ENCODE peak calls at places on chromosomes 1 and 21, in five cellular contexts. R is lung, E is GM23338, K is cardiac fibroblast, N is uterus. L is an unnamed sample.

GRCh38 chr21:44866780-44867179 is 6.7 kb downstream of the PTTG1IP start:
- DNase-seq in R (no peak), E (no peak), K (peak), N (no peak), L (peak)

GRCh38 chr21:44939532-44940115 is at the start of gene SLX9:
- DNase-seq in R (peak), E (peak), K (peak), N (peak), L (peak)

GRCh38 chr1:6438047-6438525 is 13.5 kb downstream of the ESPN start:
- DNase-seq in R (peak), E (peak), K (peak), N (peak), L (peak)

GRCh38 chr1:43493661-43494450 is 36.8 kb upstream of the PTPRF start:
- DNase-seq in R (no peak), E (peak), K (no peak), N (no peak), L (no peak)

GRCh38 chr21:16307256-16307655 is 577.5 kb downstream of the USP25 start:
- DNase-seq in R (no peak), E (no peak), K (peak), N (no peak), L (no peak)

GRCh38 chr1:217137210-217137871 is 414.1 kb upstream of the ESRRG start:
- DNase-seq in R (no peak), E (peak), K (no peak), N (no peak), L (no peak)

GRCh38 chr1:170290226-170290625 is 144.5 kb downstream of the NTMT2 start:
- DNase-seq in R (no peak), E (no peak), K (no peak), N (no peak), L (no peak)

GRCh38 chr1:20032425-20032824 is 37.6 kb upstream of the PLA2G5 start:
- DNase-seq in R (no peak), E (no peak), K (no peak), N (no peak), L (no peak)

GRCh38 chr1:231676487-231676886 is 49.9 kb downstream of the DISC1 start:
- DNase-seq in R (no peak), E (no peak), K (no peak), N (no peak), L (no peak)

GRCh38 chr1:213507472-213508223 is 456.6 kb downstream of the RPS6KC1 start:
- DNase-seq in R (no peak), E (peak), K (no peak), N (no peak), L (no peak)

GRCh38 chr1:39147099-39148025 is 57.1 kb upstream of the MACF1 start:
- DNase-seq in R (no peak), E (no peak), K (no peak), N (no peak), L (no peak)

GRCh38 chr1:90558126-90558525 is 159.0 kb downstream of the BARHL2 start:
- DNase-seq in R (no peak), E (no peak), K (no peak), N (no peak), L (no peak)

GRCh38 chr1:220956861-220957605 is 77.8 kb downstream of the HLX start:
- DNase-seq in R (no peak), E (no peak), K (peak), N (peak), L (peak)

GRCh38 chr1:6753320-6754140 is 31.7 kb upstream of the CAMTA1 start:
- DNase-seq in R (no peak), E (no peak), K (peak), N (no peak), L (no peak)

GRCh38 chr1:67401443-67401842 is 28.8 kb downstream of the SERBP1 start:
- DNase-seq in R (no peak), E (no peak), K (no peak), N (no peak), L (no peak)

GRCh38 chr1:91026320-91026719 is 4.5 kb upstream of the ZNF644 start:
- DNase-seq in R (no peak), E (no peak), K (no peak), N (no peak), L (no peak)

GRCh38 chr1:154971341-154971998 is 923 bp upstream of the SHC1 start:
- DNase-seq in R (no peak), E (no peak), K (no peak), N (peak), L (no peak)

DNA sequence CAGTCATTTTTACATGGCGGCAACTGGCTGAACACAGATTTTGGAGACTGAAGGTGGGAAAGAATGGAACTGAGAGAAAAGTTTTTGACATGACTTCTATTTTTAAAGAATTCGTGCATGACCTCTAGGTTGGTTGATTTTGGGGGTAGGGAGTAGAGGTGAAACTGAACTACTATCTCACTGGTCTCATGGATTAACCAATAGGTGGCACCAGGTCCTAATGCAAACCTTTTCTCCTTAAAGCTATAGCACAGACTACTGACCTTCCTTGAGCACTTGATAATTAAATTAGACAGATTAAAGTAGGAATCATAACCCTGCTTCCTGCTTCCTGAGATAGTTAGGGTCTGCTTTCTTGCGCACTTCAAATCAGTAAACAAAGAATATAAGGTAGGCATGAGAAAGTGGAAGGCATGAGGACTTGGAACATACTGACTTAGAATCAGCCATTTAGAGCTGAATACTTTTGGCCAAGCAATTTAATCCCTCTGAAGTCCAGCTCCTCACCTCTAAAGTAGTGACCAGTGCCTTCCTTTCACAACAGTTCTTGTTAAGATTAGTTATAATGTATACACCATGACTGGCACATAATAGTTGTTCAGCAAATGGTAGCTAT is 206.0 kb downstream of the CENPF start:
- DNase-seq in R (no peak), E (peak), K (peak), N (no peak), L (peak)
- TF ChIP-seq CTCF in R (no peak), E (peak), K (peak), N (no peak), L (peak)

GRCh38 chr1:108561145-108561458 is 1.2 kb downstream of the EEIG2 start:
- DNase-seq in R (no peak), E (no peak), K (no peak), N (no peak), L (no peak)
- H3K4me3 ChIP-seq in R (peak), E (peak), K (peak), N (peak), L (peak)

GRCh38 chr1:226308723-226309397 is at the start of gene LIN9:
- DNase-seq in R (peak), E (peak), K (peak), N (peak), L (peak)
- TF ChIP-seq CTCF in R (no peak), E (no peak), K (no peak), N (no peak), L (no peak)

DNA sequence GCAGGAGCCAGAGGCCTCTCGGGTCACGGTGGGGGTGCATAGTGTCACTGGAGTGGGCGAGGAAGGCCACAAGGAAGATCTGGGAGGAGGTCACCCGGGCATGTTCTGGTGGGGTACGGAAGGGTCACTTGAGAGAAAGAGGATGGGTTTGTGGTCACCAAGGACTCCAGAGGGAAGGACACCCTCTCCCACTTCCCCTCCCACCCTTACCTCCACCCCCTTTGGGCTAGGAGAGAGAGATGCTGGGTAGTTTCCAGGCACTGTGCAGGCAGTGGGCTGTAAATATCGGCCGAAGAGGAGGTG is 703 bp downstream of the AMIGO1 start:
- DNase-seq in R (no peak), E (no peak), K (no peak), N (no peak), L (no peak)
- H3K4me3 ChIP-seq in R (peak), E (peak), K (peak), N (peak), L (peak)

GRCh38 chr1:50417946-50418599 is 5.2 kb downstream of the DMRTA2 start:
- DNase-seq in R (no peak), E (peak), K (no peak), N (no peak), L (no peak)

GRCh38 chr1:50420283-50420682 is 3.0 kb downstream of the DMRTA2 start:
- DNase-seq in R (no peak), E (peak), K (no peak), N (no peak), L (no peak)

GRCh38 chr1:50418600-50419109 is 4.6 kb downstream of the DMRTA2 start:
- DNase-seq in R (no peak), E (peak), K (no peak), N (no peak), L (no peak)

GRCh38 chr1:50419907-50420248 is 3.4 kb downstream of the DMRTA2 start:
- DNase-seq in R (no peak), E (no peak), K (no peak), N (no peak), L (no peak)

GRCh38 chr1:50419192-50419906 is 3.9 kb downstream of the DMRTA2 start:
- DNase-seq in R (no peak), E (peak), K (no peak), N (no peak), L (no peak)
- TF ChIP-seq CTCF in R (no peak), E (peak), K (peak), N (no peak), L (no peak)

GRCh38 chr1:236142358-236143103 is at the start of gene GPR137B:
- DNase-seq in R (no peak), E (peak), K (peak), N (peak), L (no peak)

GRCh38 chr1:236141447-236142357 is 637 bp upstream of the GPR137B start:
- DNase-seq in R (no peak), E (peak), K (peak), N (no peak), L (no peak)

GRCh38 chr1:236144446-236145150 is 2.3 kb downstream of the GPR137B start:
- DNase-seq in R (no peak), E (no peak), K (no peak), N (no peak), L (no peak)

GRCh38 chr1:236143104-236143948 is 987 bp downstream of the GPR137B start:
- DNase-seq in R (no peak), E (peak), K (peak), N (peak), L (no peak)

GRCh38 chr1:236144033-236144432 is 1.7 kb downstream of the GPR137B start:
- DNase-seq in R (no peak), E (no peak), K (no peak), N (no peak), L (no peak)
- H3K4me3 ChIP-seq in R (no peak), E (peak), K (peak), N (no peak), L (peak)

DNA sequence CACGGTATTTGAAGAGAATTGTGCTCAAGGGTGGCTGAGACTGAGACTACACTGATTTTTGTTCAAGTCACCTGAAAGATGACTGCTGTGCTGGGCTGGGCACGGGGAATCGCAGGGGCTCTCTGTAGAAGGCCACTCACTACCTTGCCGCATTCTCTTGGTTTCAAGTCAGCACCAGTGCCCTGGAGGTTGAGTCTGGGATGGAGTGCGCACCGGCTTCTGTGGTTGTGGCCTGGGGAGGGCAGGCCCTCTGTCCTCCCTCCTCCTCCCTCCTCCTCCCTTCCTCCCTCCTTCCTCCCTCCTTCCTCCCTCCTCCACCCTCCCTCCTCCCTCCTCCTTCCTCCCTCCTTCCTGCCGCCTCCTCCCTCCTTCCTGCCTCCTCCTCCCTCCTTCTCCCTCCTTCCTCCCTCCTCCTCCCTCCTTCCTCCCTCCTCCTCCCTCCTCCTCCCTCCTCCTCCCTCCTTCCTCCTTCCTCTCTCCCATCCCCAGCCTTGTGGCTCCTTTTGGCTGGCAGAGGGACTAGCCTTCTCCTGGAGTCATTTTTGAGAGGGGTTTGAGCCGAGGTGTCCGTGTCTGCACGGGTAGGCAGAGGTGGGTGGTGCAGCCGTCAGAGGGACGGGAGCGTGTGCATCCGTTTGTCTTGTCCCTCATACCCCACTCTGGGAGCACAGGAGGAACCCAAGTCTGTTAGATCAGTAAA is 9.5 kb downstream of the RER1 start:
- DNase-seq in R (no peak), E (no peak), K (no peak), N (no peak), L (no peak)
- TF ChIP-seq CTCF in R (no peak), E (no peak), K (no peak), N (no peak), L (no peak)

DNA sequence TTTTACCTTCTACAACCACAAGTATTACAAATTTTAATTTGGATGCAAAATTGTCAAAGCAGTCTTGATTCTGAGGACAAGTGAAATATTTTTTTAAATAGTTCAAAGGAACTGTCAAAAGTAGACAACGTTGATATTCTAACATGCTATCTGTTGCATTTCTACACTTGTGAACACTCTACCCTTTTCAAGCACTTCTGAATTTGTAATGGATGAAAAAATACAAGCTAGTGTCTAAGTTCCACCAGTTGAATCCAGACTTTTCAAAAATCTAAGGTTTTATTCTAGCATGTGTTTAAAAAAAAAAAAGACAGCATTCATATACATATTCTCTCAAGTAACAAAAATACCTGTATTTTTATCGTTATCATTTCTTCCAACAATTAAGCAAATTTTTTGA is 2.1 kb downstream of the ARID4B start:
- DNase-seq in R (no peak), E (no peak), K (no peak), N (no peak), L (no peak)
- H3K4me3 ChIP-seq in R (no peak), E (peak), K (peak), N (peak), L (peak)

DNA sequence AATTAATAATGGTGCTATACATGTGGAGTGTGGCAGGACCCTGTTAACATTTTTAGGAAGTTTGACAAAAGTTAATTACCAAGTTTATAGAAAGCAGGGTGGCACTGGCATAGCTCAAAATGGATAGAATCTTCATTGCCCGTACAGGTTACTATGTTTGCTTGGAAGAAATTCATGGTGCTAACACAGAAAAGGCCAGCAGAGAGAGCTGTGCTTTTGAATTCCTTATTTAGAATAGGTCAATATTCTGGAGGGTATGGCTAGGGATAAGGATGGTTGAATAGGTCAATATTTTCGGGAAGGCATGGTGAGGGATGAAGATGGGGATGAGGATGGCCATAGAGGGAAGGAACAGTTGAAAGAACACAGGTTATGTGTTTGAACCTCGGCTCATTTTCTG is 345.1 kb downstream of the LMO4 start:
- DNase-seq in R (no peak), E (peak), K (peak), N (no peak), L (no peak)
- TF ChIP-seq CTCF in R (no peak), E (peak), K (peak), N (no peak), L (no peak)

GRCh38 chr1:171434717-171435346 is 50.5 kb upstream of the PRRC2C start:
- DNase-seq in R (no peak), E (no peak), K (peak), N (peak), L (peak)
- H3K4me3 ChIP-seq in R (no peak), E (no peak), K (no peak), N (no peak), L (no peak)

L was measured in astrocyte of the cerebellum.